ENCODE peak calls at places on chromosomes 2 and 18, in four cellular contexts. L is IMR-90, Q is heart left ventricle, C is nephron progenitor cell. V is an unnamed sample.

GRCh38 chr2:189576361-189576760 is 4.2 kb downstream of the SLC40A1 start:
- DNase-seq in L (no peak), Q (peak), C (no peak), V (no peak)

GRCh38 chr2:199779589-199779988 is 71.4 kb downstream of the FTCDNL1 start:
- DNase-seq in L (no peak), Q (no peak), C (no peak), V (no peak)

GRCh38 chr2:221642447-221642846 is 70.3 kb upstream of the EPHA4 start:
- DNase-seq in L (no peak), Q (no peak), C (no peak), V (no peak)

GRCh38 chr18:8826971-8827370 is 121.6 kb downstream of the MTCL1 start:
- DNase-seq in L (no peak), Q (no peak), C (no peak), V (no peak)

GRCh38 chr2:215409331-215410127 is 26.3 kb downstream of the FN1 start:
- DNase-seq in L (peak), Q (no peak), C (no peak), V (no peak)

GRCh38 chr2:172196768-172197322 is 94.1 kb upstream of the DLX2 start:
- DNase-seq in L (peak), Q (no peak), C (no peak), V (no peak)

GRCh38 chr2:234044157-234044556 is 6.3 kb upstream of the SPP2 start:
- DNase-seq in L (peak), Q (no peak), C (no peak), V (no peak)

GRCh38 chr2:31980674-31981356 is 30.0 kb downstream of the MEMO1 start:
- DNase-seq in L (peak), Q (no peak), C (no peak), V (no peak)

GRCh38 chr2:120893874-120894584 is 158.4 kb downstream of the GLI2 start:
- DNase-seq in L (no peak), Q (peak), C (peak), V (no peak)

GRCh38 chr2:64704161-64704560 is 50.4 kb upstream of the SERTAD2 start:
- DNase-seq in L (no peak), Q (no peak), C (no peak), V (no peak)

GRCh38 chr18:74731097-74731496 is 133.4 kb downstream of the ZNF407 start:
- DNase-seq in L (peak), Q (no peak), C (no peak), V (no peak)

GRCh38 chr2:189821953-189822748 is 37.9 kb downstream of the PMS1 start:
- DNase-seq in L (peak), Q (no peak), C (no peak), V (no peak)

GRCh38 chr2:161414385-161415040 is 1.6 kb upstream of the TBR1 start:
- DNase-seq in L (peak), Q (no peak), C (peak), V (peak)

GRCh38 chr2:26043862-26044736 is 10.2 kb downstream of the RAB10 start:
- DNase-seq in L (no peak), Q (peak), C (no peak), V (no peak)

GRCh38 chr2:97774425-97774824 is 61.0 kb downstream of the ZAP70 start:
- DNase-seq in L (no peak), Q (no peak), C (peak), V (peak)

GRCh38 chr2:54895735-54896134 is 154.5 kb downstream of the RTN4 start:
- DNase-seq in L (peak), Q (no peak), C (no peak), V (no peak)

GRCh38 chr2:68807821-68808266 is 63.4 kb downstream of the BMP10 start:
- DNase-seq in L (peak), Q (no peak), C (no peak), V (no peak)

GRCh38 chr18:34153711-34154110 is 71.0 kb downstream of the NOL4 start:
- DNase-seq in L (peak), Q (no peak), C (no peak), V (no peak)

GRCh38 chr2:46924608-46925007 is 9.0 kb upstream of the MCFD2 start:
- DNase-seq in L (no peak), Q (no peak), C (no peak), V (no peak)

GRCh38 chr2:6667326-6667725 is 198.4 kb downstream of the CMPK2 start:
- DNase-seq in L (peak), Q (no peak), C (no peak), V (no peak)

GRCh38 chr18:58915006-58915799 is 50.5 kb downstream of the ZNF532 start:
- DNase-seq in L (no peak), Q (no peak), C (peak), V (no peak)

GRCh38 chr2:240662681-240663080 is 20.0 kb downstream of the AQP12B start:
- DNase-seq in L (no peak), Q (no peak), C (no peak), V (no peak)

GRCh38 chr2:150789376-150789905 is 302.0 kb upstream of the RND3 start:
- DNase-seq in L (no peak), Q (no peak), C (no peak), V (no peak)

GRCh38 chr2:69205491-69205890 is 181.5 kb downstream of the GFPT1 start:
- DNase-seq in L (no peak), Q (no peak), C (no peak), V (no peak)

DNA sequence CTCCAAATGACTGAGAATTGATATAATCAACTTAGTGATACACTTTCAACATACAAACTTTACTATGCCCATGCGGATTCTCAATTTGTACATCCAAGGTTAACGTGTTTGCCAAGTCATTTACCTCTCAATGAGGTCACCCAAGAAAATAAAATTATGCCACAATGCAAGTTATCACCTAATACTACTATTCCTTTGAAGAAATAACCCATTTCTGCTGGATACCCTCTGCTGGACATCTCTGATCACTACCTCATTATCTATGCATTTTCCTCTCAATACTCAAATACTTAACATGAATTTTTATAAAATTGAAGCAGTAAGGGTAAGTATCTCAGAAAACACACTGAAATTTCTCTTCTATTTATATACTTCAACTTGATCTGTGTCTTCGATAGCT is 12.7 kb downstream of the HNRNPLL start:
- DNase-seq in L (no peak), Q (no peak), C (no peak), V (no peak)
- TF ChIP-seq CTCF in L (peak), Q (no peak), C (peak), V (peak)

GRCh38 chr18:54357660-54358494 is at the start of the genes C18orf54 and STARD6:
- DNase-seq in L (peak), Q (peak), C (peak), V (peak)
- TF ChIP-seq CTCF in L (peak), Q (no peak), C (peak), V (peak)

GRCh38 chr18:69845588-69846506 is 101.8 kb downstream of the CD226 start:
- DNase-seq in L (peak), Q (no peak), C (no peak), V (no peak)
- TF ChIP-seq CTCF in L (no peak), Q (no peak), C (no peak), V (no peak)

GRCh38 chr2:238015705-238016104 is 45.1 kb upstream of the SCLY start:
- DNase-seq in L (no peak), Q (no peak), C (no peak), V (no peak)
- TF ChIP-seq CTCF in L (no peak), Q (no peak), C (no peak), V (peak)

DNA sequence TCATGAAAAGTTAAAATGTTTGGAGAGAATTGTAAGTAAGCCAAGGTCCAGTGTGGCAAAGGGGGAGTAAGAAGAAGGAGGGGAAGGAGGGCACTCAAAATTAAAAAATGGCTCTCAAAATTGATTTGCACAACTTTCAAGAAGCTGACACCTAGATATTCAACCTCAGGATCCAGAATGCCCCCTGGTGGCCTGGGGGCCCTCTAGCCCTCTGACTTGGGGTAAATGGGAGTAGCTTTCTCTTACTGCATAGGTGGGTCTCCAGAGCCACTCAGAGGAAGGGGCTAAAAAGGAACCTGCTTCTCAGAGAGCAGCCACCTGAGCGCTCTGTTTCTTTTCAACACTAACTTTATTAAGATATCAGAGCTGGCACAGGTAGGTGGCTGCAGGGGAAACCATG is 968.5 kb downstream of the BCL11A start:
- DNase-seq in L (no peak), Q (no peak), C (peak), V (peak)
- TF ChIP-seq CTCF in L (no peak), Q (no peak), C (peak), V (peak)

DNA sequence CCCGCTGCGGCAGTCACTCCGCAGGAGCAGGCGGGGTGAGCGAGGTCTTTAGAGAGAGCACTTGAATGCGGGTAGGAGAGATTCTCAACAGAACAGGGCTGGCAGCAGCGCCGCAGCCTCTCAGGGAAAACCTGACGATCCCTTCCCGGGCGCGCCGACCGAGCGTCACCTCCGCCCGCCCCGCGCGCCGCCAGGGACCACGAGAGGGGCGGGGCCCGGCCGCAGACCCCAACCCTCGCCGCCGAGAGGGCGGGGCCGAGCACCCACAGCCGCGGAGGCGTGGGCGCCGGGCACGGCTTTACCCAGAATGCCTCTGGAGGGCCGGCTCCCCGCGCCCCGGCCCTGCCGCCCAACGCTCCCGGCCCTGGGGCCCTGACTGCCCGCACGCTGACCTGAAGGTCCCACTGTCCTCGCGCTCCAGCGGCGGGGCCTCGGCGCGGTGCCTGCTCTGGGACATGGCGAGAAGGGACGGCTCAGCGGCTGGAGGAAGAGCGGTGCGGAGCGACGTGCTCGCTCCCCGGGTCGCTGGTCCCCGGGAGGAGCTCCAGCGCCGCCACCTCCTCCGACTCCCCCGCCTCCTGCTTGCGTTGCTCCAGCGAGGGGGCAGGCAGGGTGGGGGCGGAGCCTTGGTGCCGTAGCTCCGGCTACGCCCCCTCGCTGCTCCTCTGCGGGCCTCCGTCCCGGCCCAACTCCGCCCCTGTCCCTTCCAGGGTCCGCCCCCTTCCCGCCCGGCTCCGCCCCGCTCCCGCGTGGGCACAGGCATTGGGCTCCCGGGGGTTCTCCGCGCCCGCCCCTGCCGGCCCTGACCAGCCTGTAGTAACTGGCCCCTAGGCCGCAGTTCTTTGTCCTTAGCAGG is at the start of the genes PJVK and PRKRA:
- DNase-seq in L (peak), Q (peak), C (peak), V (peak)
- TF ChIP-seq CTCF in L (no peak), Q (no peak), C (no peak), V (no peak)

DNA sequence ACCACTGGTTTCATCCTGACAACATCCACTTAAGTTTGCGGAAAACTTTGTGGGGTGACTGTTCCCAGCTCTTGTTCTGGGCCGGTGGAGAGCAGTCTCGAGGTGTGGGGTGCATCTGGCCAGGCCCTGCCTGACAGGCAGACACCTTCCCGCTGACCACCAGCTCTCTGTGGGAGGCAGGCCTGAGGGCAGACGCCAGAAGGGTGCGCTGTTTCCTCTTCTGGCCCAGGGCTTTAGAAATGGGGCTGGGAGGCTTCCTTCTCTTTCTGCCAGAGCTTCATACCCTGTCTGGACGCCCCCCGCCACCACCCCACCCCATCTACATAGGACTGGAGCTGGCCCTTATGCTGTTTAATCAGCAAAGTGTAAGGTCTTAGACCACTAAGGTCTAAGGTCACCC is 263.8 kb downstream of the LOXHD1 start:
- DNase-seq in L (no peak), Q (no peak), C (peak), V (no peak)
- TF ChIP-seq CTCF in L (no peak), Q (no peak), C (peak), V (peak)

V was measured in BE2C.